ENCODE peak calls at places on chromosome 1, in four cellular contexts. M is stimulated activated effector memory CD8-positive, alpha-beta T cell treated with anti-CD3 and anti-CD28 coated beads, Interleukin-12 subunit alpha, Interleukin-12 subunit beta, amount 100 ng/mL, for 72 hours; Y is PC-9; W is pancreas. U is an unnamed sample.

GRCh38 chr1:16244650-16245285 is 7.8 kb upstream of the CPLANE2 start:
- DNase-seq in W (no peak), M (no peak), Y (no peak), U (no peak)

GRCh38 chr1:54329337-54329954 is 76.7 kb downstream of the SSBP3 start:
- DNase-seq in W (no peak), Y (no peak), M (no peak), U (no peak)

GRCh38 chr1:248421384-248421783 is 18.5 kb downstream of the OR2T1 start:
- DNase-seq in W (no peak), M (no peak), Y (no peak), U (no peak)

GRCh38 chr1:35642472-35642955 is 1.2 kb upstream of the PSMB2 start:
- DNase-seq in M (no peak), Y (peak; percentile 20), W (no peak), U (no peak)

GRCh38 chr1:10854856-10855459 is 58.5 kb upstream of the CASZ1 start:
- DNase-seq in M (no peak), W (no peak), Y (no peak), U (no peak)

GRCh38 chr1:7550261-7550850 is 220.7 kb upstream of the VAMP3 start:
- DNase-seq in Y (no peak), M (no peak), W (peak; percentile 18), U (no peak)

GRCh38 chr1:154755858-154756730 is 114.0 kb downstream of the KCNN3 start:
- DNase-seq in M (no peak), Y (peak; percentile 7), W (no peak), U (no peak)

GRCh38 chr1:7712731-7713323 is 58.3 kb upstream of the VAMP3 start:
- DNase-seq in Y (no peak), W (no peak), M (no peak), U (no peak)

GRCh38 chr1:68140536-68140935 is 90.1 kb upstream of the DIRAS3 start:
- DNase-seq in M (no peak), Y (no peak), W (no peak), U (no peak)

GRCh38 chr1:41390171-41390570 is 28.9 kb downstream of the FOXO6 start:
- DNase-seq in W (no peak), M (no peak), Y (no peak), U (no peak)

GRCh38 chr1:202029171-202029665 is 18.8 kb downstream of the ELF3 start:
- DNase-seq in Y (peak; percentile 56), M (no peak), W (no peak), U (no peak)

GRCh38 chr1:78090734-78091133 is 45.0 kb downstream of the GIPC2 start:
- DNase-seq in W (no peak), M (no peak), Y (no peak), U (no peak)

GRCh38 chr1:27275686-27276085 is 41.3 kb downstream of the WDTC1 start:
- DNase-seq in Y (no peak), W (no peak), M (no peak), U (no peak)

GRCh38 chr1:32454726-32455125 is 10.1 kb upstream of the ZBTB8B start:
- DNase-seq in Y (peak; percentile 14), W (no peak), M (no peak), U (no peak)

GRCh38 chr1:87578464-87578863 is 249.8 kb downstream of the LMO4 start:
- DNase-seq in M (no peak), W (no peak), Y (no peak), U (no peak)

GRCh38 chr1:117802546-117803257 is 126.7 kb downstream of the GDAP2 start:
- DNase-seq in W (no peak), M (no peak), Y (no peak), U (no peak)

GRCh38 chr1:43994071-43994470 is 2.7 kb downstream of the CCDC24 start:
- DNase-seq in M (no peak), W (no peak), Y (no peak), U (no peak)

GRCh38 chr1:247431643-247432042 is 15.7 kb downstream of the NLRP3 start:
- DNase-seq in Y (no peak), W (no peak), M (no peak), U (no peak)

GRCh38 chr1:13513885-13514546 is at the start of gene LRRC38:
- DNase-seq in W (no peak), M (no peak), Y (no peak), U (no peak)

GRCh38 chr1:210882414-210883221 is 251.3 kb downstream of the KCNH1 start:
- DNase-seq in M (no peak), Y (no peak), W (no peak), U (no peak)

GRCh38 chr1:152186556-152187285 is 27.7 kb upstream of the RPTN start:
- DNase-seq in Y (peak; percentile 37), M (no peak), W (no peak), U (no peak)

GRCh38 chr1:182575540-182576149 is 13.4 kb downstream of the RNASEL start:
- DNase-seq in Y (peak; percentile 27), M (no peak), W (no peak), U (no peak)

GRCh38 chr1:43853161-43853921 is 80.3 kb upstream of the ARTN start:
- DNase-seq in M (peak; percentile 38), W (peak; percentile 52), Y (peak; percentile 79), U (no peak)

GRCh38 chr1:162062542-162063015 is 6.9 kb upstream of the NOS1AP start:
- DNase-seq in Y (no peak), W (no peak), M (no peak), U (no peak)

GRCh38 chr1:20290624-20291597 is at the start of gene VWA5B1:
- DNase-seq in M (no peak), W (peak; percentile 45), Y (no peak), U (no peak)

GRCh38 chr1:226551299-226551698 is 2.7 kb downstream of the STUM start:
- DNase-seq in Y (no peak), W (peak; percentile 53), M (no peak), U (no peak)

GRCh38 chr1:32094721-32095521 is 12.9 kb upstream of the KPNA6 start:
- DNase-seq in W (peak; percentile 76), Y (peak; percentile 42), M (no peak), U (no peak)

GRCh38 chr1:115433483-115433882 is 95.4 kb upstream of the NGF start:
- DNase-seq in M (no peak), Y (no peak), W (no peak), U (no peak)

GRCh38 chr1:73033637-73034036 is 751.3 kb upstream of the NEGR1 start:
- DNase-seq in W (no peak), Y (no peak), M (no peak), U (no peak)

GRCh38 chr1:67683736-67684525 is 1.1 kb upstream of the GADD45A start:
- DNase-seq in W (no peak), Y (no peak), M (peak; percentile 36), U (no peak)

GRCh38 chr1:35931424-35932157 is 686 bp downstream of the AGO3 start:
- DNase-seq in W (peak; percentile 58), M (no peak), Y (no peak), U (no peak)

GRCh38 chr1:31036749-31037500 is 28.6 kb downstream of the PUM1 start:
- DNase-seq in Y (no peak), W (no peak), M (no peak), U (no peak)

GRCh38 chr1:95723346-95723745 is 489.3 kb downstream of the RWDD3 start:
- DNase-seq in M (no peak), Y (peak; percentile 20), W (no peak), U (no peak)

GRCh38 chr1:218867941-218868656 is 305.6 kb upstream of the LYPLAL1 start:
- DNase-seq in Y (no peak), M (no peak), W (no peak), U (no peak)

GRCh38 chr1:51615780-51616291 is 1.1 kb upstream of the OSBPL9 start:
- DNase-seq in Y (no peak), M (no peak), W (no peak), U (no peak)

GRCh38 chr1:20375563-20375962 is 84.9 kb downstream of the VWA5B1 start:
- DNase-seq in W (no peak), M (no peak), Y (peak; percentile 49), U (no peak)

GRCh38 chr1:234610061-234610581 is at the start of gene IRF2BP2:
- DNase-seq in M (peak; percentile 81), Y (peak; percentile 91), W (peak; percentile 91), U (peak; percentile 87)

U was measured in right atrium auricular region.